ENCODE peak calls at places on chromosomes 7 and 10, in ten cellular contexts. B, N, L, S, H, Z, Q, U, A and X are unnamed samples.

GRCh38 chr7:6917258-6917657 is 91.2 kb upstream of the CCZ1B start:
- DNase-seq in B (no peak), N (no peak), L (no peak), S (no peak), H (peak), Z (no peak), Q (no peak), U (no peak), A (no peak), X (no peak)

GRCh38 chr7:73737491-73738219 is 947 bp downstream of the ABHD11 start:
- DNase-seq in B (no peak), N (no peak), L (peak), S (no peak), H (no peak), Z (no peak), Q (no peak), U (no peak), A (no peak), X (no peak)

GRCh38 chr7:142567676-142568075 is 181.6 kb upstream of the PRSS1 start:
- DNase-seq in B (no peak), N (no peak), L (no peak), S (no peak), H (no peak), Z (no peak), Q (no peak), U (no peak), A (no peak), X (no peak)

GRCh38 chr7:20172736-20173334 is 44.3 kb downstream of the MACC1 start:
- DNase-seq in B (peak), N (peak), L (peak), S (no peak), H (peak), Z (no peak), Q (no peak), U (peak), A (no peak), X (peak)

GRCh38 chr10:6578221-6579192 is 1.6 kb downstream of the PRKCQ start:
- DNase-seq in B (no peak), N (no peak), L (no peak), S (no peak), H (no peak), Z (no peak), Q (no peak), U (no peak), A (no peak), X (no peak)

GRCh38 chr10:70664702-70665195 is 7.6 kb upstream of the ADAMTS14 start:
- DNase-seq in B (peak), N (peak), L (no peak), S (no peak), H (no peak), Z (no peak), Q (peak), U (no peak), A (no peak), X (no peak)

GRCh38 chr7:91249506-91250233 is 14.6 kb upstream of the FZD1 start:
- DNase-seq in B (peak), N (peak), L (no peak), S (no peak), H (no peak), Z (no peak), Q (no peak), U (no peak), A (no peak), X (no peak)

GRCh38 chr7:133642907-133643306 is 390.0 kb downstream of the EXOC4 start:
- DNase-seq in B (no peak), N (no peak), L (no peak), S (no peak), H (no peak), Z (no peak), Q (no peak), U (no peak), A (no peak), X (no peak)

GRCh38 chr7:135490783-135491182 is 19.1 kb downstream of the CNOT4 start:
- DNase-seq in B (peak), N (no peak), L (no peak), S (no peak), H (no peak), Z (no peak), Q (no peak), U (no peak), A (no peak), X (no peak)

GRCh38 chr10:129968937-129969527 is 5.0 kb upstream of the EBF3 start:
- DNase-seq in B (no peak), N (peak), L (peak), S (no peak), H (peak), Z (no peak), Q (no peak), U (no peak), A (no peak), X (no peak)

GRCh38 chr10:121928528-121928884 is 675 bp upstream of the ATE1 start:
- DNase-seq in B (peak), N (peak), L (no peak), S (no peak), H (peak), Z (no peak), Q (no peak), U (peak), A (no peak), X (no peak)

GRCh38 chr10:10533417-10533816 is 484.3 kb upstream of the CELF2 start:
- DNase-seq in B (no peak), N (peak), L (no peak), S (no peak), H (no peak), Z (no peak), Q (no peak), U (no peak), A (no peak), X (no peak)

GRCh38 chr10:106450966-106451365 is 713.5 kb downstream of the SORCS1 start:
- DNase-seq in B (no peak), N (no peak), L (no peak), S (no peak), H (no peak), Z (no peak), Q (peak), U (no peak), A (no peak), X (no peak)

GRCh38 chr7:144085978-144086377 is at the start of gene OR2A12:
- DNase-seq in B (no peak), N (no peak), L (no peak), S (no peak), H (no peak), Z (no peak), Q (no peak), U (no peak), A (no peak), X (no peak)

GRCh38 chr10:128437786-128438350 is 311.6 kb upstream of the MKI67 start:
- DNase-seq in B (no peak), N (no peak), L (no peak), S (no peak), H (no peak), Z (no peak), Q (no peak), U (no peak), A (no peak), X (no peak)

GRCh38 chr10:58400609-58401008 is 15.4 kb downstream of the TFAM start:
- DNase-seq in B (no peak), N (no peak), L (no peak), S (no peak), H (no peak), Z (no peak), Q (no peak), U (no peak), A (no peak), X (no peak)

GRCh38 chr7:89623018-89623672 is 531.1 kb upstream of the STEAP1 start:
- DNase-seq in B (peak), N (peak), L (no peak), S (no peak), H (no peak), Z (no peak), Q (no peak), U (no peak), A (no peak), X (peak)

GRCh38 chr10:11653758-11654471 is 42.5 kb upstream of the USP6NL start:
- DNase-seq in B (no peak), N (no peak), L (no peak), S (no peak), H (no peak), Z (no peak), Q (no peak), U (no peak), A (no peak), X (no peak)

GRCh38 chr7:13933106-13933505 is 56.4 kb downstream of the ETV1 start:
- DNase-seq in B (peak), N (no peak), L (no peak), S (no peak), H (no peak), Z (no peak), Q (no peak), U (no peak), A (no peak), X (no peak)

GRCh38 chr10:79434223-79434687 is 11.2 kb downstream of the ZCCHC24 start:
- DNase-seq in B (peak), N (no peak), L (no peak), S (no peak), H (no peak), Z (no peak), Q (no peak), U (no peak), A (no peak), X (no peak)

GRCh38 chr10:3107426-3107961 is 40.1 kb downstream of the PFKP start:
- DNase-seq in B (peak), N (peak), L (peak), S (no peak), H (peak), Z (no peak), Q (no peak), U (peak), A (no peak), X (no peak)

GRCh38 chr10:10294801-10295515 is 722.7 kb upstream of the CELF2 start:
- DNase-seq in B (no peak), N (no peak), L (no peak), S (no peak), H (no peak), Z (no peak), Q (no peak), U (no peak), A (no peak), X (no peak)

GRCh38 chr7:37234334-37234733 is 214.3 kb downstream of the ELMO1 start:
- DNase-seq in B (no peak), N (no peak), L (no peak), S (no peak), H (no peak), Z (no peak), Q (no peak), U (no peak), A (no peak), X (no peak)

GRCh38 chr10:75546004-75546403 is 114.6 kb downstream of the LRMDA start:
- DNase-seq in B (no peak), N (no peak), L (no peak), S (no peak), H (no peak), Z (no peak), Q (no peak), U (no peak), A (no peak), X (no peak)

GRCh38 chr10:89700914-89701237 is 514 bp upstream of the KIF20B start:
- DNase-seq in B (no peak), N (no peak), L (no peak), S (no peak), H (no peak), Z (no peak), Q (no peak), U (no peak), A (no peak), X (no peak)

GRCh38 chr7:31890198-31890597 is 180.0 kb downstream of the PDE1C start:
- DNase-seq in B (no peak), N (no peak), L (peak), S (no peak), H (no peak), Z (no peak), Q (no peak), U (peak), A (no peak), X (no peak)

GRCh38 chr10:49457686-49458085 is 61.8 kb upstream of the DRGX start:
- DNase-seq in B (no peak), N (no peak), L (no peak), S (no peak), H (no peak), Z (no peak), Q (no peak), U (no peak), A (no peak), X (no peak)

GRCh38 chr7:19117870-19118608 is 603 bp upstream of the TWIST1 start:
- DNase-seq in B (peak), N (no peak), L (peak), S (no peak), H (peak), Z (no peak), Q (no peak), U (no peak), A (no peak), X (peak)

GRCh38 chr10:13681095-13681494 is 94.3 kb downstream of the PRPF18 start:
- DNase-seq in B (no peak), N (no peak), L (no peak), S (no peak), H (no peak), Z (no peak), Q (no peak), U (no peak), A (no peak), X (no peak)

GRCh38 chr7:35726654-35727053 is 31.7 kb upstream of the HERPUD2 start:
- DNase-seq in B (no peak), N (no peak), L (no peak), S (no peak), H (no peak), Z (no peak), Q (no peak), U (no peak), A (no peak), X (no peak)

GRCh38 chr7:64946772-64947171 is 43.7 kb downstream of the ZNF273 start:
- DNase-seq in B (no peak), N (no peak), L (no peak), S (no peak), H (no peak), Z (no peak), Q (no peak), U (no peak), A (no peak), X (peak)

GRCh38 chr10:9157656-9158055 is 1103.2 kb downstream of the GATA3 start:
- DNase-seq in B (no peak), N (no peak), L (no peak), S (no peak), H (no peak), Z (no peak), Q (no peak), U (no peak), A (no peak), X (no peak)

GRCh38 chr7:130695840-130696239 is 9.5 kb upstream of the TSGA13 start:
- DNase-seq in B (peak), N (peak), L (no peak), S (no peak), H (no peak), Z (no peak), Q (no peak), U (no peak), A (no peak), X (no peak)

GRCh38 chr10:77428776-77429395 is 208.7 kb downstream of the KCNMA1 start:
- DNase-seq in B (peak), N (peak), L (peak), S (no peak), H (peak), Z (no peak), Q (no peak), U (peak), A (no peak), X (peak)

GRCh38 chr7:142359694-142360279 is 101.9 kb upstream of the PRSS58 start:
- DNase-seq in B (no peak), N (no peak), L (no peak), S (no peak), H (no peak), Z (no peak), Q (no peak), U (no peak), A (no peak), X (no peak)

GRCh38 chr7:78472519-78472918 is 673.9 kb downstream of the PHTF2 start:
- DNase-seq in B (no peak), N (peak), L (no peak), S (no peak), H (no peak), Z (no peak), Q (peak), U (no peak), A (no peak), X (no peak)

GRCh38 chr7:149355390-149356048 is 93.5 kb downstream of the ZNF783 start:
- DNase-seq in B (no peak), N (no peak), L (no peak), S (no peak), H (no peak), Z (no peak), Q (no peak), U (no peak), A (no peak), X (peak)